ENCODE peak calls at places on chromosome 18, in eight cellular contexts. O is stomach, F is choroid plexus epithelial cell, U is psoas muscle, W is cardiac fibroblast, P is heart right ventricle, D is fibroblast of the aortic adventitia, C is foreskin fibroblast. G is an unnamed sample.

GRCh38 chr18:75125359-75126331 is 83.3 kb downstream of the PTGR3 start:
- DNase-seq in O (no peak), F (no peak), U (no peak), W (peak), P (no peak), D (no peak), C (no peak), G (no peak)

GRCh38 chr18:76426738-76427305 is 68.2 kb downstream of the ZNF516 start:
- DNase-seq in O (peak), F (peak), U (no peak), W (peak), P (no peak), D (peak), C (no peak), G (no peak)

GRCh38 chr18:79395761-79396404 is at the start of gene NFATC1:
- DNase-seq in O (peak), F (peak), U (peak), W (peak), P (peak), D (peak), C (peak), G (no peak)

GRCh38 chr18:59423251-59423650 is 64.2 kb upstream of the LMAN1 start:
- DNase-seq in O (no peak), F (peak), U (no peak), W (no peak), P (no peak), D (peak), C (no peak), G (no peak)

GRCh38 chr18:5582849-5583667 is 39.3 kb upstream of the EPB41L3 start:
- DNase-seq in O (no peak), F (peak), U (no peak), W (peak), P (no peak), D (no peak), C (no peak), G (no peak)

GRCh38 chr18:12842459-12843380 is 41.3 kb downstream of the PTPN2 start:
- DNase-seq in O (no peak), F (no peak), U (no peak), W (no peak), P (no peak), D (no peak), C (no peak), G (no peak)

GRCh38 chr18:79275992-79276391 is 119.7 kb upstream of the NFATC1 start:
- DNase-seq in O (no peak), F (peak), U (no peak), W (peak), P (no peak), D (no peak), C (peak), G (no peak)

GRCh38 chr18:48068916-48069445 is 138.5 kb upstream of the SMAD2 start:
- DNase-seq in O (no peak), F (no peak), U (no peak), W (no peak), P (no peak), D (no peak), C (no peak), G (no peak)

GRCh38 chr18:79458917-79459803 is 63.4 kb downstream of the NFATC1 start:
- DNase-seq in O (no peak), F (no peak), U (no peak), W (no peak), P (peak), D (no peak), C (no peak), G (no peak)

GRCh38 chr18:48831802-48832201 is 119.0 kb downstream of the SMAD7 start:
- DNase-seq in O (peak), F (no peak), U (no peak), W (no peak), P (no peak), D (no peak), C (no peak), G (no peak)

GRCh38 chr18:24368749-24369148 is 28.9 kb downstream of the OSBPL1A start:
- DNase-seq in O (no peak), F (peak), U (no peak), W (peak), P (no peak), D (no peak), C (no peak), G (no peak)

GRCh38 chr18:1503847-1504246 is 599.2 kb downstream of the ADCYAP1 start:
- DNase-seq in O (no peak), F (no peak), U (no peak), W (no peak), P (no peak), D (no peak), C (no peak), G (no peak)

GRCh38 chr18:9516437-9517064 is 41.2 kb downstream of the RALBP1 start:
- DNase-seq in O (no peak), F (peak), U (no peak), W (peak), P (no peak), D (peak), C (no peak), G (no peak)

GRCh38 chr18:69250305-69251151 is 150.2 kb upstream of the DOK6 start:
- DNase-seq in O (no peak), F (peak), U (no peak), W (peak), P (peak), D (peak), C (peak), G (no peak)

GRCh38 chr18:76444436-76445105 is 50.5 kb downstream of the ZNF516 start:
- DNase-seq in O (no peak), F (no peak), U (no peak), W (no peak), P (no peak), D (no peak), C (no peak), G (no peak)

GRCh38 chr18:48838921-48839818 is 111.6 kb downstream of the SMAD7 start:
- DNase-seq in O (no peak), F (peak), U (no peak), W (peak), P (no peak), D (peak), C (peak), G (no peak)

GRCh38 chr18:62979172-62979571 is 263.8 kb downstream of the PHLPP1 start:
- DNase-seq in O (peak), F (peak), U (peak), W (peak), P (no peak), D (peak), C (peak), G (no peak)

GRCh38 chr18:27931563-27931962 is 245.4 kb downstream of the CDH2 start:
- DNase-seq in O (no peak), F (no peak), U (no peak), W (no peak), P (no peak), D (no peak), C (no peak), G (no peak)

GRCh38 chr18:8800041-8800441 is 94.7 kb downstream of the MTCL1 start:
- DNase-seq in O (no peak), F (no peak), U (peak), W (no peak), P (no peak), D (no peak), C (peak), G (no peak)

GRCh38 chr18:1805526-1805925 is 765.8 kb downstream of the METTL4 start:
- DNase-seq in O (no peak), F (no peak), U (no peak), W (no peak), P (no peak), D (no peak), C (no peak), G (no peak)

GRCh38 chr18:37019157-37019571 is 190.2 kb downstream of the KIAA1328 start:
- DNase-seq in O (no peak), F (peak), U (no peak), W (peak), P (no peak), D (no peak), C (peak), G (no peak)
- TF ChIP-seq CTCF in O (peak), F (peak), U (no peak), W (peak), P (no peak), D (no peak), C (peak), G (peak)

GRCh38 chr18:3397786-3398185 is 52.2 kb upstream of the TGIF1 start:
- DNase-seq in O (no peak), F (no peak), U (no peak), W (no peak), P (no peak), D (no peak), C (no peak), G (no peak)

GRCh38 chr18:3402962-3403585 is 46.9 kb upstream of the TGIF1 start:
- DNase-seq in O (no peak), F (peak), U (no peak), W (peak), P (no peak), D (peak), C (peak), G (no peak)

GRCh38 chr18:3405713-3406112 is 44.3 kb upstream of the TGIF1 start:
- DNase-seq in O (no peak), F (no peak), U (no peak), W (no peak), P (no peak), D (no peak), C (no peak), G (no peak)

GRCh38 chr18:3400567-3401296 is 49.2 kb upstream of the TGIF1 start:
- DNase-seq in O (no peak), F (no peak), U (no peak), W (no peak), P (no peak), D (no peak), C (no peak), G (no peak)

GRCh38 chr18:3401669-3402620 is 48.0 kb upstream of the TGIF1 start:
- DNase-seq in O (no peak), F (no peak), U (no peak), W (no peak), P (no peak), D (no peak), C (no peak), G (peak)
- H3K4me3 ChIP-seq in O (no peak), F (no peak), U (no peak), W (no peak), P (no peak), D (no peak), C (no peak), G (no peak)

GRCh38 chr18:35024965-35025364 is 16.2 kb upstream of the MAPRE2 start:
- DNase-seq in O (peak), F (peak), U (peak), W (peak), P (peak), D (peak), C (peak), G (no peak)

GRCh38 chr18:35027206-35027605 is 14.0 kb upstream of the MAPRE2 start:
- DNase-seq in O (no peak), F (no peak), U (no peak), W (no peak), P (no peak), D (no peak), C (no peak), G (no peak)

GRCh38 chr18:35024196-35024595 is 17.0 kb upstream of the MAPRE2 start:
- DNase-seq in O (no peak), F (no peak), U (no peak), W (peak), P (no peak), D (no peak), C (no peak), G (no peak)

GRCh38 chr18:35028556-35028955 is 12.7 kb upstream of the MAPRE2 start:
- DNase-seq in O (no peak), F (no peak), U (no peak), W (peak), P (no peak), D (peak), C (no peak), G (no peak)

GRCh38 chr18:35026407-35027061 is 14.7 kb upstream of the MAPRE2 start:
- DNase-seq in O (no peak), F (no peak), U (no peak), W (peak), P (no peak), D (no peak), C (no peak), G (no peak)
- TF ChIP-seq CTCF in O (no peak), F (peak), U (no peak), W (peak), P (peak), D (no peak), C (no peak), G (peak)

GRCh38 chr18:32760391-32760790 is 12.4 kb downstream of the KLHL14 start:
- DNase-seq in O (no peak), F (no peak), U (no peak), W (no peak), P (no peak), D (no peak), C (no peak), G (peak)

GRCh38 chr18:32763306-32763705 is 9.5 kb downstream of the KLHL14 start:
- DNase-seq in O (no peak), F (no peak), U (no peak), W (no peak), P (no peak), D (no peak), C (no peak), G (no peak)

GRCh38 chr18:32761231-32761785 is 11.5 kb downstream of the KLHL14 start:
- DNase-seq in O (no peak), F (no peak), U (no peak), W (no peak), P (no peak), D (no peak), C (no peak), G (no peak)

GRCh38 chr18:32764611-32765244 is 8.1 kb downstream of the KLHL14 start:
- DNase-seq in O (no peak), F (no peak), U (no peak), W (no peak), P (no peak), D (no peak), C (no peak), G (no peak)

DNA sequence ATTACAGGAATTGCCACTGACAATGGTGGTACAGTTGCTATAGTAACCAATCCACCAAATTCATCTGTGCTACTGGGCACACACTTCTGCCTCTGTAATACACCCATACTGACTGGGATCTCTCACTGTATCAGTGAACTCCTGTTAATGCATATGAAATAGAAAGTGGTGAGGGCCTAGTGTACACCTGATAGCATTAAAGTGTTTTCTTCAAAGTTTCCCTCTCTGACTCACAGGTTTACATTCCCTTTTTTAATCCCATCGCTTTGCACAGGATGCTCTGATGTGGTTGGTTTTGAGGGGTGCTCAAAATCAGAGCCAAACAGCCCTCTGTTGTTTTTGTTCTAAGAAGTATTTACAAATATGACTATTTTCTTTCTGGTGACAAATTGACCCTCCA is 13.1 kb downstream of the KLHL14 start:
- DNase-seq in O (no peak), F (no peak), U (no peak), W (no peak), P (no peak), D (no peak), C (no peak), G (no peak)
- H3K4me3 ChIP-seq in O (no peak), F (no peak), U (no peak), W (no peak), P (no peak), D (no peak), C (no peak), G (no peak)

GRCh38 chr18:34224423-34225217 is at the start of gene NOL4:
- DNase-seq in O (peak), F (peak), U (no peak), W (peak), P (peak), D (peak), C (no peak), G (peak)
- TF ChIP-seq CTCF in O (peak), F (peak), U (peak), W (no peak), P (peak), D (no peak), C (no peak), G (peak)

GRCh38 chr18:22347624-22348511 is 69.8 kb downstream of the CTAGE1 start:
- DNase-seq in O (no peak), F (peak), U (no peak), W (no peak), P (no peak), D (peak), C (no peak), G (no peak)

GRCh38 chr18:22345733-22346132 is 72.0 kb downstream of the CTAGE1 start:
- DNase-seq in O (no peak), F (peak), U (no peak), W (no peak), P (no peak), D (peak), C (no peak), G (no peak)

GRCh38 chr18:22346342-22346967 is 71.3 kb downstream of the CTAGE1 start:
- DNase-seq in O (peak), F (peak), U (peak), W (peak), P (peak), D (peak), C (peak), G (no peak)

GRCh38 chr18:22348521-22349316 is 69.0 kb downstream of the CTAGE1 start:
- DNase-seq in O (peak), F (peak), U (peak), W (peak), P (peak), D (peak), C (no peak), G (no peak)

DNA sequence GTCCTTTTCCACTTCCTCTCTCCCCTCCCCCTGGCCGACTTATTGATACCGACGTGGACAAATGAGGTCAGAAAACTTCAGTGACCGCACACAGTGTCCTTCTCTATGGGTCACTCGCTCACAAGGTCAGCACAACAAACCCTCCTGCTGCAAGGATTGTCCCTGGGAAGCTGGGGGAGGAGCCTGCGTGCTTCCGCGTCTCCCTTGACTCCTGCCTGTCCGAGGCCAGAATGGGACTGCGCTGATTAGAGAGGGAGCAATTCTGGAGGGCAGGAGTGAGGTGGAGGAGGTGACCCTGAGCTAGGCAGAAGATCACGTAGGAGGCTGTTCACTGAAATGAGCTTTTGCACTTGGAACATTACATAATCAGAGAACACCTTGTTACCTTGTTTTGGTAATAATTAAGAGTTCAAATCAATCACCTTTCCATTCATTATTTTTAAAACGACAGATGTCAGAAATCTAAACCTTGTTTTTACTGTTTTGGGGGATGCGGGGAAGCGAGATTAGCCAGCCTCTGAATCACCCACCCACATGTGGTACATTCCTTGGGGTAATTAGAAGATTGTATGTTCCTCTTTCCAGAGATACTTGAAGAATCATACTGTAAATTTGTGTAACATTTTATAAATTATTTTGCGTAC is 70.6 kb downstream of the CTAGE1 start:
- DNase-seq in O (peak), F (peak), U (peak), W (peak), P (peak), D (peak), C (no peak), G (no peak)
- H3K4me3 ChIP-seq in O (no peak), F (peak), U (no peak), W (no peak), P (peak), D (peak), C (no peak), G (no peak)

DNA sequence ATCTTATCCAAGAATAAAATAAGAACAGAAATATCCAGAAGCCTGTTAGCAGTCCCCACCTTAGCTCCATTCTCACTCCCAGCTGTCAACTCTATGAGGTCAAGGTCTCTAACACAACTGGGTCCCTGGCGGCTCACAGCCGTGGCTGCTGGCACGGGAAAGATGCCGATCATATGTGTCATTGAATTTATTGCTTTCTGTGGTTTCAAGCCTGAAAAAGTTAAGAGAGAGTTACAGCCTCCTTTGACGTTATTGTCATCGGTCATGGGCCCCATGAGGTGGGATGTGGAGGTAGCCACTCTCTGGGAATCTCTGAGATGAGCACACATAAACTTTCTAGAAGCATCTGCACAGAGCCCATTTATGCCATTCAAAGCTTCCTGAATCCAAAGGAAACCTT is 28.7 kb upstream of the CABLES1 start:
- DNase-seq in O (no peak), F (peak), U (no peak), W (peak), P (no peak), D (peak), C (peak), G (no peak)
- TF ChIP-seq CTCF in O (no peak), F (peak), U (no peak), W (peak), P (no peak), D (no peak), C (no peak), G (no peak)